ENCODE peak calls at places on chromosomes 4 and X, in four cellular contexts. One of them, this sample, is unnamed.

GRCh38 chrX:22078117-22078516 is 46.0 kb downstream of the PHEX start:
- DNase-seq in AG09309: no peak
- DNase-seq in NCI-H2171: no peak
- DNase-seq in 8988T: no peak
- DNase-seq in this sample: no peak

GRCh38 chrX:153361781-153362397 is 27.9 kb downstream of the ZNF275 start:
- DNase-seq in AG09309: no peak
- DNase-seq in NCI-H2171: peak
- DNase-seq in 8988T: no peak
- DNase-seq in this sample: no peak

GRCh38 chr4:180947421-180947820 is 1295.8 kb upstream of the TENM3 start:
- DNase-seq in AG09309: peak
- DNase-seq in NCI-H2171: no peak
- DNase-seq in 8988T: no peak
- DNase-seq in this sample: no peak

GRCh38 chrX:26922278-26922677 is 540.9 kb downstream of the PPP4R3C start:
- DNase-seq in AG09309: no peak
- DNase-seq in NCI-H2171: no peak
- DNase-seq in 8988T: no peak
- DNase-seq in this sample: no peak

GRCh38 chr4:121988950-121989349 is 37.1 kb upstream of the TRPC3 start:
- DNase-seq in AG09309: no peak
- DNase-seq in NCI-H2171: no peak
- DNase-seq in 8988T: no peak
- DNase-seq in this sample: no peak

GRCh38 chrX:12981880-12982279 is 7.0 kb downstream of the TMSB4X start:
- DNase-seq in AG09309: no peak
- DNase-seq in NCI-H2171: no peak
- DNase-seq in 8988T: no peak
- DNase-seq in this sample: no peak

GRCh38 chr4:62170235-62170634 is 970.1 kb downstream of the ADGRL3 start:
- DNase-seq in AG09309: no peak
- DNase-seq in NCI-H2171: no peak
- DNase-seq in 8988T: no peak
- DNase-seq in this sample: no peak

GRCh38 chrX:32010157-32010656 is 938.4 kb upstream of the FTHL17 start:
- DNase-seq in AG09309: no peak
- DNase-seq in NCI-H2171: no peak
- DNase-seq in 8988T: no peak
- DNase-seq in this sample: no peak

GRCh38 chrX:129779747-129780146 is at the start of gene SASH3:
- DNase-seq in AG09309: no peak
- DNase-seq in NCI-H2171: no peak
- DNase-seq in 8988T: no peak
- DNase-seq in this sample: no peak

GRCh38 chr4:120948382-120948781 is 25.9 kb upstream of the PRDM5 start:
- DNase-seq in AG09309: no peak
- DNase-seq in NCI-H2171: no peak
- DNase-seq in 8988T: no peak
- DNase-seq in this sample: no peak

GRCh38 chr4:82951196-82951595 is 50.7 kb downstream of the THAP9 start:
- DNase-seq in AG09309: no peak
- DNase-seq in NCI-H2171: no peak
- DNase-seq in 8988T: no peak
- DNase-seq in this sample: no peak

GRCh38 chrX:145817299-145817665 is 347 bp upstream of the SLITRK2 start:
- DNase-seq in AG09309: no peak
- DNase-seq in NCI-H2171: no peak
- DNase-seq in 8988T: no peak
- DNase-seq in this sample: no peak

GRCh38 chr4:24930136-24930535 is 17.3 kb upstream of the CCDC149 start:
- DNase-seq in AG09309: no peak
- DNase-seq in NCI-H2171: no peak
- DNase-seq in 8988T: no peak
- DNase-seq in this sample: no peak

GRCh38 chr4:92012899-92013867 is 290.6 kb upstream of the GRID2 start:
- DNase-seq in AG09309: no peak
- DNase-seq in NCI-H2171: no peak
- DNase-seq in 8988T: no peak
- DNase-seq in this sample: no peak

GRCh38 chr4:121758896-121759568 is 5.9 kb downstream of the SMIM43 start:
- DNase-seq in AG09309: no peak
- DNase-seq in NCI-H2171: no peak
- DNase-seq in 8988T: no peak
- DNase-seq in this sample: no peak